ENCODE peak calls at places on chromosomes 6 and 20, in nine cellular contexts. Y is heart left ventricle, D is endothelial cell of umbilical vein, U is IMR-90, Q is K562, N is HCT116, T is uterus, S is vagina, W is tibial nerve. B is an unnamed sample.

GRCh38 chr6:146997062-146997461 is 207.2 kb upstream of the STXBP5 start:
- DNase-seq in D (no peak), Y (no peak), U (peak; percentile 90), Q (no peak), W (no peak), T (no peak), S (no peak), N (no peak), B (no peak)

GRCh38 chr6:85865665-85866372 is 223.1 kb upstream of the SYNCRIP start:
- DNase-seq in W (no peak), Y (no peak), D (peak; percentile 85), S (no peak), N (peak; percentile 3), T (no peak), U (peak; percentile 71), Q (no peak), B (no peak)

GRCh38 chr6:111552241-111552744 is 53.4 kb downstream of the TRAF3IP2 start:
- DNase-seq in W (peak; percentile 73), Q (no peak), Y (peak; percentile 78), N (no peak), T (peak; percentile 82), S (no peak), D (peak; percentile 89), U (peak; percentile 98), B (peak; percentile 91)

GRCh38 chr6:119390276-119390793 is 40.8 kb upstream of the MAN1A1 start:
- DNase-seq in D (no peak), Q (no peak), Y (no peak), N (no peak), U (no peak), S (no peak), T (no peak), W (no peak), B (no peak)

GRCh38 chr6:168060521-168060931 is 18.5 kb downstream of the FRMD1 start:
- DNase-seq in Y (peak; percentile 76), U (peak; percentile 43), D (no peak), T (peak; percentile 40), N (no peak), W (peak; percentile 41), S (no peak), Q (peak; percentile 71), B (no peak)

GRCh38 chr20:1806456-1806855 is 88.8 kb upstream of the SIRPA start:
- DNase-seq in D (no peak), Q (no peak), U (no peak), Y (no peak), S (peak; percentile 58), W (no peak), T (no peak), N (no peak), B (no peak)

GRCh38 chr20:7714549-7714948 is 225.7 kb downstream of the HAO1 start:
- DNase-seq in N (no peak), Q (no peak), Y (no peak), T (no peak), S (no peak), D (no peak), U (no peak), W (no peak), B (no peak)

GRCh38 chr6:146770275-146770964 is 171.6 kb downstream of the ADGB start:
- DNase-seq in Y (no peak), N (no peak), Q (no peak), U (no peak), W (no peak), T (no peak), S (no peak), D (no peak), B (no peak)

GRCh38 chr6:51028271-51028670 is 209.6 kb downstream of the TFAP2B start:
- DNase-seq in T (no peak), W (no peak), D (no peak), U (no peak), Y (no peak), S (no peak), N (no peak), Q (no peak), B (no peak)

GRCh38 chr6:57432919-57433684 is 115.7 kb downstream of the PRIM2 start:
- DNase-seq in N (no peak), W (no peak), S (no peak), T (no peak), Y (no peak), D (no peak), U (no peak), Q (no peak), B (no peak)

GRCh38 chr6:14454467-14454763 is 336.8 kb downstream of the CD83 start:
- DNase-seq in N (no peak), Q (no peak), T (no peak), S (no peak), Y (no peak), W (no peak), U (no peak), D (no peak), B (no peak)

GRCh38 chr6:112253842-112254816 is at the start of gene LAMA4:
- DNase-seq in W (peak; percentile 47), Y (peak; percentile 66), D (peak; percentile 86), U (peak; percentile 69), S (no peak), Q (no peak), N (no peak), T (peak; percentile 67), B (peak; percentile 77)

GRCh38 chr6:68975064-68975463 is 340.0 kb downstream of the ADGRB3 start:
- DNase-seq in Y (peak; percentile 28), D (no peak), T (no peak), Q (no peak), N (no peak), W (no peak), S (no peak), U (no peak), B (no peak)

GRCh38 chr6:47414517-47415167 is 62.9 kb upstream of the CD2AP start:
- DNase-seq in T (no peak), D (peak; percentile 75), N (no peak), U (peak; percentile 48), Y (no peak), S (no peak), W (no peak), Q (no peak), B (no peak)

GRCh38 chr6:110484321-110484720 is 7.9 kb upstream of the SLC22A16 start:
- DNase-seq in W (no peak), D (no peak), S (no peak), U (no peak), Y (no peak), T (no peak), N (no peak), Q (no peak), B (no peak)

GRCh38 chr20:46402236-46402886 is 4.1 kb downstream of the ELMO2 start:
- DNase-seq in D (no peak), T (no peak), Y (no peak), U (peak; percentile 27), N (no peak), S (no peak), Q (no peak), W (no peak), B (no peak)

DNA sequence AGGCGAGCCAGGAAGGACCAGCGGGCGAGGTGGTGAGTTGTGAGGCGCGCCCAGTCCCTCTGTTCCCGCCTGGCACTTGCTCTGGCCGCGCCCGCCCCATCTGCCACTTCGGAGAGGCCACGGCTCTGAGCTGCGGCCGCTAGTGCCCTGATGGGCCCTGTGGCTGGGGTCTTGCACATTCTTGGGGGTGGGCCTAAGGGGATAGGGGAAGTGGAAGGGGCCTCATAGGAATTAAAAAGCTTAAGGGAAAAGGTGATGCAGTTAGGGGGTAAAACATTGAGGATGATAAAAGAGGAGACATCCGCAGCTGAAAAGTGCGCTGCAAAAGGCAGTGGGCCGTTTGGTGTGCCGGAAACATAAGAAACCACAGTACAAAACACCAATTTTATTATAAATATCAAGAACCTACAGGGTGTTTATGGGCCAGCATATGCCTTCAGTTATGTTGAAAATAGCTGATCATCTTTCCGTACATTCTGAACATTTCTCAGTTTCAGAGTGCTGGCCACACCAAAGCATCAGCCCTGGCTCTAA is 1.1 kb upstream of the PSMB8 start:
- DNase-seq in Y (no peak), D (no peak), Q (no peak), W (no peak), U (no peak), N (no peak), T (no peak), S (no peak), B (no peak)
- TF ChIP-seq POLR2A in Y (peak; percentile 70), D (no peak), Q (no peak), W (no peak), U (no peak), N (no peak), T (no peak), S (no peak), B (no peak)

DNA sequence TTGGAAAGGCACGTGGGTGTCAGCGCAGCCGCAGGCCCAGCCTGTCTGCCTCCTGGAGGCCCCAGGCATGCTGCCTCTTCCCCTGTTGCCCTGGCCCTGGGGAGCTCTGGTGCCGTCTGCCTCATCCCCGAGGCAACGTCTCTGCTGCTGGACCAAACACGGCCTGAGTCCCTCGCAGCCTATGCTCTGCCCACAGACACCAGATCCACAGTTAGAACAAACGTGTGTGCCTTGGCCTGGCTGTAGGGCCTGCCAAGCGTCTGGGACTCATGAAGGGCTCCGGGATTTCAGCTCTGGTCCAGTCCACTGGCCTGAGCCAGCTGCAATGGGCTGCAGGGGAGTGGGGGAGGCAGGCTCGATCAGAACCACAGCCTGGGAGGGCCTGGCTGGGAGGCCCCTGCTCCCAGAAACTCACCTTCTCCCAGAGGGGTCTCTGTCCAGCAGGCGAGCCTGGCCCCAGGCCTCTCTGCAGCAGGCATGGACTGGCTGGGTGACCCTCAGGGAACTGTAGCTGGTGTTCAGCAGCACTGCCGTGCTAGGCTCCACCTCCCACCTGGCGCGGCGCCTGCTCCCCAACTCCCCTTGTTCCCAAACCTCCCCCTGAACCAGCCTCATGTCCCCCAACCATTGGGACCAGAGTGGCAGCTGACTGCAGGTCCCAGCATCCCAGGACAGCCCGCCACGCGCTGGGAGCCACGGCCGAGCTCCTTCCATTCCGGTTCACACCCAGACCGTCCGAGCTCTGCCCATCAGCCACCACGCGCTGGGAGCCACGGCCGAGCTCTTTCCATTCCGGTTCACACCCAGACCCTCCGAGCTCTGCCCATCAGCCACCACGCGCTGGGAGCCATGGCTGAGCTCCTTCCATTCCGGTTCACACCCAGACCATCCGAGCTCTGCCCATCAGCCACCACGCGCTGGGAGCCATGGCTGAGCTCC is 197.0 kb downstream of the DLL1 start:
- DNase-seq in Y (no peak), Q (no peak), T (peak; percentile 11), D (no peak), W (no peak), S (no peak), N (no peak), U (no peak), B (peak; percentile 62)
- H3K9me3 ChIP-seq in Y (no peaks in the 10 kb centered on the region), Q (no peaks in the 10 kb centered on the region), T (no peaks in the 10 kb centered on the region), D (no peaks in the 10 kb centered on the region), W (no peaks in the 10 kb centered on the region), S (no peaks in the 10 kb centered on the region), N (no peaks in the 10 kb centered on the region), U (peaks cover 72% of the 10 kb centered on the region), B (no peaks in the 10 kb centered on the region)

GRCh38 chr6:53651764-53652401 is 13.7 kb downstream of the KLHL31 start:
- DNase-seq in T (peak; percentile 54), Y (peak; percentile 44), N (peak; percentile 88), D (peak; percentile 64), W (peak; percentile 23), S (no peak), Q (no peak), U (peak; percentile 44), B (peak; percentile 82)
- TF ChIP-seq POLR2A in T (peak; percentile 30), Y (no peak), N (peak; percentile 56), D (no peak), W (no peak), S (no peak), Q (no peak), U (no peak), B (no peak)

DNA sequence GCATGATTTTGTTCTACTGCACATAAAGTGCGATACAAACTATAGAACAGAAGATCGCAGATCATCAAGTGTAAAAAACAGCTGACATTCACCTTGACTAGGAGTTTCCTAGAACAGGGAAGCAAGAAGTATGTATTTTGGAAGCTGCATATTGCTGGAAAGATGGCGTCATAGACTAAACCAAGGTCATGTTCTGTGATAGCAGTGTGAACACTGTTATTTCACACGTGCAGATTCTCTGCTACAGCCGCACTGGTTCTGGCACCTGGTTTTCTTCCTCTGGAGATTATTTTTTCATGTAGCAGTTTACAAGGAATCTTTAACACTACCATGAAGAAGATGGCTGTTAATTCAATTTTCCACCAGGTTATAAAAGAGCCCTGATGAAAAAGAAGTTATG is 681.2 kb downstream of the PRKN start:
- DNase-seq in U (no peak), Y (no peak), S (no peak), D (no peak), N (no peak), Q (no peak), W (no peak), T (no peak), B (no peak)
- H3K9me3 ChIP-seq in U (peaks cover 24% of the 10 kb centered on the region), Y (no peaks in the 10 kb centered on the region), S (no peaks in the 10 kb centered on the region), D (no peaks in the 10 kb centered on the region), N (no peaks in the 10 kb centered on the region), Q (no peaks in the 10 kb centered on the region), W (no peaks in the 10 kb centered on the region), T (no peaks in the 10 kb centered on the region), B (peaks cover 5% of the 10 kb centered on the region)

B was measured in sigmoid colon.